ENCODE peak calls at places on chromosomes 2 and 18, in ten cellular contexts. P is astrocyte; H is nephron progenitor cell; N is EL; G is stimulated activated CD4-positive, alpha-beta T cell treated with anti-CD3 and anti-CD28 coated beads, TNF-alpha, amount 100 ng/mL, for 24 hours; Q is nucleus accumbens; O is IMR-90; Y is HepG2; L is memory B cell; A is H7. E is an unnamed sample.

GRCh38 chr2:101106453-101107181 is 44.6 kb downstream of the TBC1D8 start:
- DNase-seq in P (no peak), H (no peak), N (no peak), G (no peak), Q (no peak), O (peak; percentile 1), Y (peak; percentile 94), L (no peak), A (no peak), E (no peak)

GRCh38 chr18:36382151-36382550 is 84.6 kb downstream of the FHOD3 start:
- DNase-seq in P (no peak), H (no peak), N (no peak), G (no peak), Q (no peak), O (no peak), Y (no peak), L (no peak), A (no peak), E (no peak)

GRCh38 chr2:224263571-224264043 is 138.3 kb downstream of the FAM124B start:
- DNase-seq in P (peak; percentile 74), H (no peak), N (peak; percentile 63), G (no peak), Q (no peak), O (peak; percentile 63), Y (no peak), L (no peak), A (no peak), E (no peak)

GRCh38 chr2:4533806-4534205 is 830.4 kb downstream of the DCDC2C start:
- DNase-seq in P (no peak), H (no peak), N (no peak), G (no peak), Q (no peak), O (no peak), Y (no peak), L (no peak), A (no peak), E (no peak)

GRCh38 chr2:55010149-55010591 is 40.1 kb downstream of the RTN4 start:
- DNase-seq in P (peak; percentile 40), H (no peak), N (peak; percentile 22), G (peak; percentile 5), Q (peak; percentile 25), O (peak; percentile 34), Y (no peak), L (peak; percentile 30), A (no peak), E (no peak)

GRCh38 chr2:73985318-73986084 is 791 bp downstream of the TET3 start:
- DNase-seq in P (no peak), H (peak; percentile 59), N (peak; percentile 29), G (peak; percentile 73), Q (no peak), O (no peak), Y (peak; percentile 31), L (peak; percentile 78), A (peak; percentile 93), E (peak; percentile 68)

GRCh38 chr2:139165041-139165440 is 384.9 kb upstream of the NXPH2 start:
- DNase-seq in P (no peak), H (no peak), N (no peak), G (no peak), Q (no peak), O (no peak), Y (no peak), L (no peak), A (no peak), E (no peak)

GRCh38 chr18:64271264-64271663 is 122.4 kb upstream of the LINC00305 start:
- DNase-seq in P (no peak), H (no peak), N (no peak), G (no peak), Q (no peak), O (no peak), Y (no peak), L (no peak), A (no peak), E (no peak)

GRCh38 chr2:16218651-16219050 is 278.3 kb downstream of the MYCN start:
- DNase-seq in P (no peak), H (peak; percentile 34), N (no peak), G (no peak), Q (peak; percentile 10), O (no peak), Y (peak; percentile 33), L (no peak), A (peak; percentile 79), E (peak; percentile 43)

GRCh38 chr2:116250376-116250775 is 1564.1 kb upstream of the DDX18 start:
- DNase-seq in P (no peak), H (no peak), N (no peak), G (no peak), Q (no peak), O (no peak), Y (no peak), L (no peak), A (no peak), E (no peak)

GRCh38 chr2:215554689-215555088 is 118.8 kb upstream of the FN1 start:
- DNase-seq in P (peak; percentile 71), H (no peak), N (peak; percentile 36), G (no peak), Q (no peak), O (peak; percentile 81), Y (no peak), L (no peak), A (no peak), E (no peak)

GRCh38 chr2:4012197-4012596 is 308.8 kb downstream of the DCDC2C start:
- DNase-seq in P (no peak), H (no peak), N (no peak), G (no peak), Q (no peak), O (no peak), Y (no peak), L (no peak), A (no peak), E (no peak)

GRCh38 chr2:24365051-24365450 is 4.7 kb upstream of the ITSN2 start:
- DNase-seq in P (no peak), H (no peak), N (no peak), G (no peak), Q (peak; percentile 5), O (no peak), Y (no peak), L (peak; percentile 34), A (no peak), E (peak; percentile 87)

GRCh38 chr2:119713819-119714490 is 35.0 kb downstream of the TMEM177 start:
- DNase-seq in P (no peak), H (no peak), N (no peak), G (no peak), Q (no peak), O (no peak), Y (no peak), L (no peak), A (no peak), E (no peak)

GRCh38 chr2:94725543-94725942 is 145.7 kb upstream of the TEKT4 start:
- DNase-seq in P (no peak), H (no peak), N (no peak), G (no peak), Q (no peak), O (no peak), Y (no peak), L (no peak), A (peak; percentile 3), E (no peak)

GRCh38 chr18:74897971-74898657 is 300.4 kb downstream of the ZNF407 start:
- DNase-seq in P (peak; percentile 33), H (no peak), N (peak; percentile 73), G (no peak), Q (no peak), O (peak; percentile 85), Y (no peak), L (no peak), A (no peak), E (no peak)

GRCh38 chr2:73997813-73998212 is 13.1 kb downstream of the TET3 start:
- DNase-seq in P (no peak), H (no peak), N (no peak), G (no peak), Q (no peak), O (no peak), Y (no peak), L (no peak), A (no peak), E (no peak)

GRCh38 chr18:25350561-25351201 is 1.3 kb downstream of the ZNF521 start:
- DNase-seq in P (peak; percentile 47), H (peak; percentile 68), N (peak; percentile 38), G (no peak), Q (peak; percentile 46), O (peak; percentile 65), Y (no peak), L (peak; percentile 31), A (peak; percentile 73), E (peak; percentile 76)

GRCh38 chr18:9762561-9762960 is 54.5 kb downstream of the RAB31 start:
- DNase-seq in P (no peak), H (no peak), N (no peak), G (no peak), Q (no peak), O (no peak), Y (no peak), L (no peak), A (no peak), E (no peak)

GRCh38 chr2:119476301-119477117 is 44.9 kb downstream of the TMEM37 start:
- DNase-seq in P (peak; percentile 36), H (peak; percentile 71), N (peak; percentile 68), G (peak; percentile 31), Q (peak; percentile 26), O (peak; percentile 36), Y (peak; percentile 79), L (peak; percentile 54), A (peak; percentile 89), E (peak; percentile 69)

GRCh38 chr18:63444567-63444966 is 22.3 kb upstream of the VPS4B start:
- DNase-seq in P (no peak), H (no peak), N (peak; percentile 79), G (no peak), Q (no peak), O (peak; percentile 72), Y (no peak), L (no peak), A (no peak), E (no peak)

GRCh38 chr18:46756559-46757201 is at the start of gene ST8SIA5:
- DNase-seq in P (no peak), H (peak; percentile 66), N (no peak), G (no peak), Q (no peak), O (no peak), Y (no peak), L (peak; percentile 10), A (peak; percentile 91), E (peak; percentile 54)

GRCh38 chr2:197575987-197576386 is 60.1 kb downstream of the MOB4 start:
- DNase-seq in P (peak; percentile 45), H (no peak), N (peak; percentile 13), G (no peak), Q (no peak), O (peak; percentile 24), Y (no peak), L (no peak), A (no peak), E (no peak)

GRCh38 chr2:7031424-7032245 is 114.4 kb downstream of the RNF144A start:
- DNase-seq in P (no peak), H (no peak), N (peak; percentile 6), G (peak; percentile 5), Q (no peak), O (no peak), Y (peak; percentile 98), L (no peak), A (no peak), E (no peak)

GRCh38 chr18:6315556-6316331 is 99.0 kb downstream of the L3MBTL4 start:
- DNase-seq in P (no peak), H (no peak), N (no peak), G (no peak), Q (no peak), O (no peak), Y (peak; percentile 56), L (no peak), A (no peak), E (no peak)

GRCh38 chr2:60549250-60550150 is 4.0 kb downstream of the BCL11A start:
- DNase-seq in P (no peak), H (peak; percentile 58), N (peak; percentile 36), G (no peak), Q (no peak), O (no peak), Y (no peak), L (peak; percentile 66), A (peak; percentile 70), E (peak; percentile 65)

GRCh38 chr2:126658910-126659613 is 3.1 kb downstream of the GYPC start:
- DNase-seq in P (peak; percentile 47), H (no peak), N (peak; percentile 62), G (peak; percentile 59), Q (no peak), O (peak; percentile 73), Y (no peak), L (no peak), A (peak; percentile 19), E (peak; percentile 82)

GRCh38 chr18:13219576-13219975 is 1.0 kb downstream of the LDLRAD4 start:
- DNase-seq in P (no peak), H (no peak), N (no peak), G (no peak), Q (no peak), O (no peak), Y (no peak), L (no peak), A (no peak), E (no peak)